ENCODE peak calls at places on chromosomes 3 and 15, in six cellular contexts. I is OCI-LY7, K is fibroblast of lung, T is SJSA1, P is Peyer's patch, L is neuronal stem cell. M is an unnamed sample.

GRCh38 chr3:128559486-128560225 is 66.7 kb upstream of the GATA2 start:
- DNase-seq in I (no peak), K (no peak), T (no peak), P (no peak), L (no peak), M (no peak)

GRCh38 chr3:179186426-179186825 is 38.3 kb downstream of the PIK3CA start:
- DNase-seq in I (no peak), K (no peak), T (no peak), P (no peak), L (no peak), M (no peak)

GRCh38 chr3:46692566-46692983 is 904 bp downstream of the ALS2CL start:
- DNase-seq in I (no peak), K (no peak), T (no peak), P (peak; percentile 93), L (no peak), M (no peak)

GRCh38 chr3:130085881-130086280 is 4.2 kb downstream of the ALG1L2 start:
- DNase-seq in I (no peak), K (no peak), T (no peak), P (no peak), L (no peak), M (no peak)

GRCh38 chr3:105537371-105538075 is 170.8 kb downstream of the ALCAM start:
- DNase-seq in I (no peak), K (peak; percentile 39), T (no peak), P (no peak), L (no peak), M (no peak)

GRCh38 chr3:60697132-60697531 is 554.1 kb downstream of the FHIT start:
- DNase-seq in I (no peak), K (no peak), T (no peak), P (no peak), L (no peak), M (no peak)

GRCh38 chr15:39413558-39413957 is 167.3 kb upstream of the THBS1 start:
- DNase-seq in I (no peak), K (no peak), T (no peak), P (no peak), L (no peak), M (no peak)

GRCh38 chr3:64666171-64666581 is 21.6 kb downstream of the ADAMTS9 start:
- DNase-seq in I (no peak), K (no peak), T (peak; percentile 32), P (no peak), L (no peak), M (no peak)

GRCh38 chr3:157274644-157275137 is 114.7 kb upstream of the CCNL1 start:
- DNase-seq in I (no peak), K (no peak), T (no peak), P (no peak), L (no peak), M (no peak)

GRCh38 chr15:70348581-70349344 is 251.0 kb upstream of the TLE3 start:
- DNase-seq in I (no peak), K (peak; percentile 18), T (no peak), P (peak; percentile 53), L (no peak), M (peak; percentile 85)

GRCh38 chr3:108791473-108791872 is 31.1 kb upstream of the TRAT1 start:
- DNase-seq in I (no peak), K (no peak), T (no peak), P (no peak), L (no peak), M (no peak)

GRCh38 chr15:38972831-38973230 is 408.2 kb upstream of the RASGRP1 start:
- DNase-seq in I (no peak), K (no peak), T (no peak), P (no peak), L (no peak), M (no peak)

GRCh38 chr3:18300916-18301315 is 124.2 kb downstream of the SATB1 start:
- DNase-seq in I (no peak), K (no peak), T (no peak), P (no peak), L (no peak), M (no peak)

GRCh38 chr15:56795400-56795983 is 62.2 kb upstream of the ZNF280D start:
- DNase-seq in I (no peak), K (peak; percentile 47), T (no peak), P (no peak), L (no peak), M (no peak)

GRCh38 chr15:51935466-51936118 is 36.0 kb downstream of the LEO1 start:
- DNase-seq in I (peak; percentile 78), K (no peak), T (no peak), P (no peak), L (no peak), M (no peak)

GRCh38 chr3:161274691-161275298 is 53.7 kb downstream of the NMD3 start:
- DNase-seq in I (peak; percentile 66), K (peak; percentile 66), T (peak; percentile 34), P (peak; percentile 75), L (peak; percentile 18), M (peak; percentile 58)

GRCh38 chr3:536417-536813 is 339.9 kb downstream of the CHL1 start:
- DNase-seq in I (no peak), K (no peak), T (no peak), P (no peak), L (no peak), M (no peak)
- H3K4me3 ChIP-seq in I (no peak overlapping the region), K (peak overlapping the region; percentile 48), T (no peak overlapping the region), P (peak overlapping the region; percentile 17), L (no peak overlapping the region), M (no peak overlapping the region)

GRCh38 chr3:98784042-98784441 is 20.9 kb downstream of the ST3GAL6 start:
- DNase-seq in I (no peak), K (no peak), T (no peak), P (no peak), L (no peak), M (no peak)
- H3K4me1 ChIP-seq in I (no peaks in the 10 kb centered on the region), K (peaks cover 19% of the 10 kb centered on the region), T (no peaks in the 10 kb centered on the region), P (no peaks in the 10 kb centered on the region), L (peaks cover 10% of the 10 kb centered on the region), M (peaks cover 12% of the 10 kb centered on the region)

DNA sequence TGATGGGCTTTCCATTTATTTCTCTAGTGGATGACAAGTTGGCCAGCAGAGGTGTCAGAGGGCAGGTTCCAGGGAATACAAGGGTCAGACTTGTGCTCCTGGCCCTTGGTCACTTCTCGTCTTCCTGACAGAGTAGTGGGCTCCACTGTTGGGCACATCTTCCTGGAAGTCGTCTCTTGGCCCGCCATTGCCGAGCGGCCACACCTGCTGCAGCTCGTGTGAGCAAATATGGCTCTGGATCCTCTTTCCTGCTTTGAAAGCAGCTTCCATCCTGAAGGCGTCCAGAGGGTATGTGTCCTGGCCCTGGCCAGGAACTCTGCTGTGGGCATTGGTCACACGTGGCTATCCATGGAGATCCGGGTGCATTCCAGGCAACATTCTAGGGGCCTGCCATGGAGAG is 100.2 kb downstream of the SNRPN start:
- DNase-seq in I (no peak), K (no peak), T (no peak), P (no peak), L (no peak), M (no peak)
- H3K9me3 ChIP-seq in I (peaks cover 3% of the 10 kb centered on the region), K (peaks cover 27% of the 10 kb centered on the region), T (peaks cover 70% of the 10 kb centered on the region), P (no peaks in the 10 kb centered on the region), L (peaks cover 100% of the 10 kb centered on the region), M (peaks cover 57% of the 10 kb centered on the region)

DNA sequence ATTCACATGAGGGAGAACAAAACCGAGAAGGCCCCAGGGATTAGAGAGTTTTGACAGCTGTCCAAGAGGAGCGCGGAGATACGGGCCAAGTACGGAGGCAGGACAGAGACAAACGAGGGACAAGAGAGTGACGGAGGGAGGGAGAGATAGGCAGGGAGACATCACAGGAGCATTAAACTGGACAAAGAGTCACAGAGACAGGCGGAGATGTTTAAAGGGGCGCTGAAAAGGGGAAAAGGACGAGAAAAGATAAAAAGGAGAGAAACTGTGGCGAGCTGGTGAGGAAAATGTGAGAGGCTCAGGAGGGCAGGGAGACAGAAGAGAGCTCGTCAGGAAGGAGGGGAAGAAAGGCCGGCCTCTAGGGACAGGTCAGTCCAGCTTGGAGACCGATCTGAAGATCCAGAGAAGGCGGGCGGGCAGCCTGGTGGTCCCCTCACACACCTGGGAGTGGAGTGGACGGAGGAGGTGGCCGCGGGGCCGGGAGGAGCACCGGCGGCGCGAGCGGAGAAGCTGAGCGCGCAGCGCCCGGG is 40.5 kb upstream of the ROPN1 start:
- DNase-seq in I (no peak), K (peak; percentile 39), T (no peak), P (no peak), L (peak; percentile 48), M (peak; percentile 78)
- H3K4me3 ChIP-seq in I (no peak overlapping the region), K (peak overlapping the region; percentile 57), T (peak overlapping the region; percentile 63), P (peak overlapping the region; percentile 69), L (peak overlapping the region; percentile 96), M (peak overlapping the region; percentile 78)